ENCODE peak calls at places on chromosomes 12 and 14, in ten cellular contexts. One of them, this sample, is unnamed.

GRCh38 chr12:115233891-115234543 is 550.0 kb upstream of the TBX3 start:
- DNase-seq in ovary: no peak
- DNase-seq in T-helper 2 cell: no peak
- DNase-seq in cardiac muscle cell: no peak
- DNase-seq in cerebellum: no peak
- DNase-seq in anterior cingulate cortex: no peak
- DNase-seq in iris pigment epithelial cell: no peak
- DNase-seq in NCI-H774: no peak
- DNase-seq in fibroblast of the aortic adventitia: peak; percentile 21
- DNase-seq in NCI-H1930: no peak
- DNase-seq in this sample: no peak

GRCh38 chr12:130336723-130337475 is 788 bp upstream of the PIWIL1 start:
- DNase-seq in T-helper 2 cell: no peak
- DNase-seq in NCI-H1930: no peak
- DNase-seq in anterior cingulate cortex: no peak
- DNase-seq in iris pigment epithelial cell: no peak
- DNase-seq in NCI-H774: no peak
- DNase-seq in cardiac muscle cell: no peak
- DNase-seq in cerebellum: no peak
- DNase-seq in fibroblast of the aortic adventitia: no peak
- DNase-seq in ovary: no peak
- DNase-seq in this sample: no peak

GRCh38 chr14:78959674-78960264 is 789.6 kb downstream of the NRXN3 start:
- DNase-seq in ovary: peak; percentile 60
- DNase-seq in fibroblast of the aortic adventitia: peak; percentile 82
- DNase-seq in cardiac muscle cell: peak; percentile 85
- DNase-seq in anterior cingulate cortex: peak; percentile 58
- DNase-seq in T-helper 2 cell: no peak
- DNase-seq in iris pigment epithelial cell: peak; percentile 75
- DNase-seq in NCI-H774: peak; percentile 7
- DNase-seq in cerebellum: peak; percentile 75
- DNase-seq in NCI-H1930: peak; percentile 15
- DNase-seq in this sample: peak; percentile 15

GRCh38 chr12:22458301-22458917 is 85.9 kb downstream of the C2CD5 start:
- DNase-seq in NCI-H1930: no peak
- DNase-seq in fibroblast of the aortic adventitia: no peak
- DNase-seq in cerebellum: no peak
- DNase-seq in cardiac muscle cell: no peak
- DNase-seq in ovary: no peak
- DNase-seq in T-helper 2 cell: no peak
- DNase-seq in NCI-H774: no peak
- DNase-seq in anterior cingulate cortex: no peak
- DNase-seq in iris pigment epithelial cell: no peak
- DNase-seq in this sample: no peak

GRCh38 chr12:53344824-53345485 is 8.8 kb upstream of the SP7 start:
- DNase-seq in ovary: peak; percentile 85
- DNase-seq in iris pigment epithelial cell: peak; percentile 75
- DNase-seq in T-helper 2 cell: peak; percentile 26
- DNase-seq in fibroblast of the aortic adventitia: peak; percentile 73
- DNase-seq in NCI-H774: no peak
- DNase-seq in cardiac muscle cell: peak; percentile 84
- DNase-seq in NCI-H1930: peak; percentile 28
- DNase-seq in anterior cingulate cortex: peak; percentile 81
- DNase-seq in cerebellum: peak; percentile 48
- DNase-seq in this sample: peak; percentile 45

GRCh38 chr12:122840580-122841513 is 5.6 kb downstream of the HIP1R start:
- DNase-seq in NCI-H774: no peak
- DNase-seq in cardiac muscle cell: no peak
- DNase-seq in iris pigment epithelial cell: no peak
- DNase-seq in T-helper 2 cell: no peak
- DNase-seq in ovary: no peak
- DNase-seq in cerebellum: no peak
- DNase-seq in anterior cingulate cortex: peak; percentile 58
- DNase-seq in NCI-H1930: no peak
- DNase-seq in fibroblast of the aortic adventitia: no peak
- DNase-seq in this sample: no peak

GRCh38 chr12:47912575-47912974 is 7.8 kb upstream of the VDR start:
- DNase-seq in NCI-H1930: no peak
- DNase-seq in NCI-H774: no peak
- DNase-seq in fibroblast of the aortic adventitia: no peak
- DNase-seq in cerebellum: no peak
- DNase-seq in cardiac muscle cell: peak; percentile 22
- DNase-seq in ovary: no peak
- DNase-seq in iris pigment epithelial cell: no peak
- DNase-seq in anterior cingulate cortex: no peak
- DNase-seq in T-helper 2 cell: no peak
- DNase-seq in this sample: no peak

GRCh38 chr12:131831021-131831571 is 2.9 kb downstream of the MMP17 start:
- DNase-seq in iris pigment epithelial cell: peak; percentile 20
- DNase-seq in NCI-H774: no peak
- DNase-seq in NCI-H1930: no peak
- DNase-seq in fibroblast of the aortic adventitia: peak; percentile 13
- DNase-seq in cardiac muscle cell: peak; percentile 26
- DNase-seq in anterior cingulate cortex: peak; percentile 63
- DNase-seq in ovary: no peak
- DNase-seq in cerebellum: no peak
- DNase-seq in T-helper 2 cell: no peak
- DNase-seq in this sample: peak; percentile 8